ENCODE peak calls at places on chromosomes 11 and 22, in six cellular contexts. Z, H, Y, M, J and P are unnamed samples.

GRCh38 chr11:118914178-118914918 is 11.4 kb downstream of the BCL9L start:
- DNase-seq in M (no peak), H (no peak), Y (no peak), Z (peak; percentile 51), J (no peak), P (peak; percentile 59)

GRCh38 chr11:82932564-82932963 is 31.0 kb downstream of the DDIAS start:
- DNase-seq in H (no peak), Z (no peak), Y (no peak), J (no peak), M (no peak), P (no peak)

GRCh38 chr11:125263268-125263790 is 98.8 kb downstream of the PKNOX2 start:
- DNase-seq in H (peak; percentile 100), M (peak; percentile 27), J (peak; percentile 87), Y (peak; percentile 94), Z (peak; percentile 100), P (peak; percentile 94)

GRCh38 chr22:46038516-46039430 is 61.8 kb upstream of the WNT7B start:
- DNase-seq in Z (no peak), Y (no peak), H (no peak), M (no peak), J (no peak), P (no peak)

GRCh38 chr11:26623076-26623666 is 51.1 kb upstream of the MUC15 start:
- DNase-seq in Y (no peak), Z (no peak), H (peak; percentile 4), J (no peak), M (peak; percentile 4), P (no peak)

GRCh38 chr11:126317681-126318641 is 14.1 kb downstream of the DCPS start:
- DNase-seq in H (peak; percentile 83), Z (no peak), Y (no peak), J (no peak), M (no peak), P (no peak)

GRCh38 chr11:111845256-111846028 is 25.9 kb downstream of the ALG9 start:
- DNase-seq in J (no peak), Z (no peak), H (no peak), Y (no peak), M (peak; percentile 86), P (no peak)

GRCh38 chr11:85595285-85595884 is 31.8 kb downstream of the DLG2 start:
- DNase-seq in Z (peak; percentile 37), J (no peak), H (peak; percentile 63), Y (peak; percentile 23), M (peak; percentile 65), P (no peak)

GRCh38 chr11:46364791-46365190 is 16.7 kb upstream of the MDK start:
- DNase-seq in Z (no peak), J (no peak), Y (no peak), M (no peak), H (no peak), P (no peak)

GRCh38 chr22:31287818-31288495 is 4.3 kb downstream of the PIK3IP1 start:
- DNase-seq in H (no peak), M (no peak), Z (no peak), J (no peak), Y (no peak), P (no peak)

GRCh38 chr11:83629775-83630174 is 343.6 kb upstream of the CCDC90B start:
- DNase-seq in Z (no peak), M (no peak), Y (no peak), J (no peak), H (no peak), P (no peak)

GRCh38 chr22:20205964-20206708 is 55.3 kb upstream of the CCDC188 start:
- DNase-seq in J (no peak), Z (peak; percentile 71), H (peak; percentile 63), Y (no peak), M (peak; percentile 5), P (peak; percentile 69)

GRCh38 chr22:28424427-28425080 is 255.1 kb downstream of the TTC28 start:
- DNase-seq in Z (no peak), J (no peak), M (peak; percentile 96), Y (no peak), H (peak; percentile 85), P (no peak)

GRCh38 chr11:132838621-132839020 is 693.7 kb downstream of the OPCML start:
- DNase-seq in M (no peak), J (no peak), Z (peak; percentile 18), Y (no peak), H (peak; percentile 45), P (no peak)

GRCh38 chr11:73281201-73281741 is 9.1 kb downstream of the P2RY6 start:
- DNase-seq in Y (no peak), H (no peak), M (no peak), Z (no peak), J (no peak), P (no peak)

GRCh38 chr11:2703487-2704141 is 3.8 kb upstream of the KCNQ1OT1 start:
- DNase-seq in M (no peak), Z (peak; percentile 27), J (no peak), H (no peak), Y (no peak), P (no peak)

GRCh38 chr11:128686745-128687177 is 7.1 kb upstream of the FLI1 start:
- DNase-seq in H (peak; percentile 50), Y (no peak), M (peak; percentile 18), J (peak; percentile 71), Z (peak; percentile 62), P (peak; percentile 59)

GRCh38 chr11:63985812-63986155 is 454 bp upstream of the OTUB1 start:
- DNase-seq in M (no peak), H (no peak), Y (no peak), Z (no peak), J (no peak), P (no peak)

GRCh38 chr22:20128902-20129746 is 2.5 kb upstream of the ZDHHC8 start:
- DNase-seq in Y (no peak), J (peak; percentile 76), Z (peak; percentile 61), M (peak; percentile 58), H (peak; percentile 23), P (peak; percentile 75)

GRCh38 chr11:65932558-65932919 is 12.7 kb upstream of the TSGA10IP start:
- DNase-seq in Z (peak; percentile 60), J (peak; percentile 60), H (no peak), M (peak; percentile 41), Y (no peak), P (peak; percentile 61)

GRCh38 chr11:104390696-104391095 is 226.7 kb upstream of the PDGFD start:
- DNase-seq in H (peak; percentile 25), Y (no peak), M (no peak), J (no peak), Z (no peak), P (no peak)

GRCh38 chr11:122491486-122491885 is 164.0 kb upstream of the UBASH3B start:
- DNase-seq in M (no peak), Z (no peak), Y (no peak), H (peak; percentile 75), J (no peak), P (no peak)

GRCh38 chr11:90223248-90223585 is 368 bp upstream of the CHORDC1 start:
- DNase-seq in Z (no peak), M (no peak), H (no peak), J (no peak), Y (no peak), P (no peak)

GRCh38 chr11:90220391-90220790 is 2.5 kb downstream of the CHORDC1 start:
- DNase-seq in M (no peak), Y (no peak), J (no peak), H (peak; percentile 72), Z (no peak), P (no peak)

GRCh38 chr11:90222152-90222458 is 744 bp downstream of the CHORDC1 start:
- DNase-seq in Y (no peak), Z (no peak), J (no peak), M (no peak), H (no peak), P (no peak)

GRCh38 chr11:90219438-90219837 is 3.4 kb downstream of the CHORDC1 start:
- DNase-seq in Y (no peak), J (no peak), Z (peak; percentile 5), M (no peak), H (no peak), P (no peak)

DNA sequence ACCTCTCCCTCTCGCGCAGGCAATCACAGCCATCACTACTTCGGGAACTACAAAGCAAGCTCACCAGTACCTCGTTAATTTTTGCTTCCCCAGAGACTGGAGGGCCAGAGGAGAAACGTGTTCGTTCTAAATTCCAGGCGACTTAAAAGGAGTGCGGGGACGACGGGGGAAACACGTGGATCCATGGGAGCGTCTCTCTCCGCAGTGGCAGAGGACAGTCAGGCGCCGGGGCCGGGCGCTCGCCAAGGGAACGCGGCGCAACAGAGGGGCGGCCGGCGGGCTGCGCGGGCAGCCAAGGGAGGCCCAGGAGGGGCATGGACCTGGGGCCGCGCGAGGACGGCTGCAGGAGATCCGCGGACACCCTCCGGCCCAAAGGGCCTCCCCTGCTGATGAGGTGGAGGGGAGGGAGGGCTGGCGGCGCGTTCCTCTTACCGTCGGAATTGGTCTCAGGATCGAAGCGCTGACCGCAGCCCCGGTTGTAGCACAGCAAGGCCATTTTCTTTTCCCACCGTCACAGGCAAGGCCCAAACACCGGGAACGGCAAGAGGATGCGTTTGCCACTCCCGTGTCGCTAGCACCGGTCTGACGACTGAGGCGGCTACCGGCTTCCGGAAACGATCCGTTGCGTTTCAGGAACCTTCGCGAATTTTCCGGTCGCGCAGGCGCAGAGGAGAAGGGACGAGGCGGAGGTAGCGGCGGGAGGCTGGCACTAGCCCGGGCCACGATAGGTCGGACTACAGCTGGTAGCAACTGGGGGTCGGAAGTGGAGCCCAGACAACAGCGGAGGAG is at the start of gene CHORDC1:
- DNase-seq in J (peak; percentile 93), M (peak; percentile 96), Y (peak; percentile 67), Z (peak; percentile 92), H (peak; percentile 75), P (peak; percentile 90)
- H3K4ac ChIP-seq in J (no peak within 1 kb of the TSS), M (peak within 1 kb of the TSS; percentile 95), Y (no peak within 1 kb of the TSS), Z (peak within 1 kb of the TSS; percentile 44), H (peak within 1 kb of the TSS; percentile 93), P (no peak within 1 kb of the TSS)

DNA sequence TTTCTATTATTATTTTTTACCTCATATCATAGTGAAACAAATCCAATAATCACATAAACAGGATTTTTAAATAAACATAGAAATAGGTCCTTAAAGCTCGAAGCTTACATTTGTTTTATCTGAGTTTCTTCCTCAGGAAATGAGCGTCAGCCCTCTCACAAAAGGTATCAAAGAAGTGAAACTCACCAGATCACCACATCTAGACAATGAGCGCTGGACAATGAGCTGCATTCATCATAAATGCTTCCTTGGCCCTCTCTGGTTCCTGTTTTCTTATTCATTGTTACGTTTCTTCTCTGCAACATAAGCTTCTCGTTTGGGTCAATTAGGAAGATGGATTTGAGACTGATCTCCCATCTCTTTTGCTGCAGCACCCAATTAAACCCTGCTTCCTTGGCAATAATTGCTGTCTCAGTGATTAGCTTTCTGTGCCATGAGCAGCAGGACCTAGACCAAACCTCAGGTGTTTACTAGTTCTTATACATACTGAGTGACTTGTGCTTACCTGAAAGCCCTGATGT is 649.9 kb upstream of the LUZP2 start:
- DNase-seq in Y (no peak), M (no peak), H (no peak), J (no peak), Z (no peak), P (no peak)
- H3K4ac ChIP-seq in Y (no peak overlapping the region), M (no peak overlapping the region), H (no peak overlapping the region), J (no peak overlapping the region), Z (no peak overlapping the region), P (no peak overlapping the region)

GRCh38 chr11:117314840-117315239 is 1.2 kb downstream of the BACE1 start:
- DNase-seq in Y (no peak), M (no peak), J (no peak), H (no peak), Z (peak; percentile 47), P (no peak)
- H3K4ac ChIP-seq in Y (no peak overlapping the region), M (no peak overlapping the region), J (no peak overlapping the region), H (peak overlapping the region; percentile 69), Z (no peak overlapping the region), P (no peak overlapping the region)

GRCh38 chr11:10930961-10931760 is 73.3 kb upstream of the ZBED5 start:
- DNase-seq in M (peak; percentile 89), Z (peak; percentile 85), J (peak; percentile 79), Y (peak; percentile 67), H (peak; percentile 76), P (peak; percentile 68)
- H3K4ac ChIP-seq in M (peak overlapping the region; percentile 15), Z (peak overlapping the region; percentile 86), J (peak overlapping the region; percentile 69), Y (peak overlapping the region; percentile 77), H (peak overlapping the region; percentile 93), P (no peak overlapping the region)